ENCODE peak calls at places on chromosome 18, in six cellular contexts. T is kidney, D is ovary, G is colonic mucosa, Z is tibial artery, L is Peyer's patch. V is an unnamed sample. For H3K4me1, the result is how much of the 10 kb centered on the place peaks cover.

GRCh38 chr18:5467666-5468065 is 76.1 kb downstream of the EPB41L3 start:
- DNase-seq in T (no peak), D (no peak), G (no peak), Z (no peak), L (no peak), V (no peak)

GRCh38 chr18:50287028-50287440 is 458 bp downstream of the CXXC1 start:
- DNase-seq in T (peak), D (peak), G (peak), Z (no peak), L (no peak), V (no peak)

GRCh38 chr18:5413447-5413846 is 117.9 kb upstream of the ZBTB14 start:
- DNase-seq in T (no peak), D (no peak), G (no peak), Z (no peak), L (no peak), V (no peak)

GRCh38 chr18:4653418-4653817 is 198.3 kb upstream of the DLGAP1 start:
- DNase-seq in T (no peak), D (no peak), G (no peak), Z (no peak), L (no peak), V (no peak)

GRCh38 chr18:23837591-23837990 is 148.3 kb downstream of the LAMA3 start:
- DNase-seq in T (no peak), D (no peak), G (no peak), Z (peak), L (no peak), V (no peak)

GRCh38 chr18:44673256-44673950 is 7.3 kb upstream of the SETBP1 start:
- DNase-seq in T (no peak), D (no peak), G (no peak), Z (no peak), L (no peak), V (no peak)

GRCh38 chr18:70523035-70523797 is 234.4 kb downstream of the SOCS6 start:
- DNase-seq in T (no peak), D (no peak), G (no peak), Z (no peak), L (no peak), V (no peak)

GRCh38 chr18:11149441-11150270 is at the start of gene PIEZO2:
- DNase-seq in T (peak), D (peak), G (peak), Z (peak), L (peak), V (peak)

GRCh38 chr18:43001821-43002220 is 113.7 kb downstream of the RIT2 start:
- DNase-seq in T (no peak), D (no peak), G (no peak), Z (no peak), L (no peak), V (no peak)

GRCh38 chr18:45142868-45143267 is 462.2 kb downstream of the SETBP1 start:
- DNase-seq in T (no peak), D (no peak), G (no peak), Z (no peak), L (no peak), V (no peak)

GRCh38 chr18:77063256-77063655 is 69.3 kb downstream of the MBP start:
- DNase-seq in T (no peak), D (no peak), G (peak), Z (no peak), L (no peak), V (peak)
- H3K27ac ChIP-seq in T (peak), D (no peak), G (peak), Z (no peak), L (peak), V (peak)

GRCh38 chr18:79694895-79695213 is 15.3 kb downstream of the CTDP1 start:
- DNase-seq in T (no peak), D (no peak), G (no peak), Z (no peak), L (no peak), V (no peak)
- H3K4me1 ChIP-seq in T (under half), D (under half), G (under half), Z (under half), L (under half), V (under half)

GRCh38 chr18:37274988-37275590 is 290.5 kb downstream of the CELF4 start:
- DNase-seq in T (no peak), D (no peak), G (no peak), Z (no peak), L (no peak), V (no peak)

GRCh38 chr18:37274309-37274987 is 291.1 kb downstream of the CELF4 start:
- DNase-seq in T (no peak), D (no peak), G (no peak), Z (no peak), L (no peak), V (no peak)

GRCh38 chr18:37276111-37276510 is 289.5 kb downstream of the CELF4 start:
- DNase-seq in T (no peak), D (no peak), G (no peak), Z (no peak), L (no peak), V (no peak)

GRCh38 chr18:37280701-37281100 is 284.9 kb downstream of the CELF4 start:
- DNase-seq in T (no peak), D (no peak), G (no peak), Z (no peak), L (no peak), V (no peak)

GRCh38 chr18:37277753-37278152 is 287.8 kb downstream of the CELF4 start:
- DNase-seq in T (no peak), D (no peak), G (no peak), Z (no peak), L (no peak), V (no peak)
- H3K27ac ChIP-seq in T (no peak), D (no peak), G (no peak), Z (no peak), L (no peak), V (no peak)

DNA sequence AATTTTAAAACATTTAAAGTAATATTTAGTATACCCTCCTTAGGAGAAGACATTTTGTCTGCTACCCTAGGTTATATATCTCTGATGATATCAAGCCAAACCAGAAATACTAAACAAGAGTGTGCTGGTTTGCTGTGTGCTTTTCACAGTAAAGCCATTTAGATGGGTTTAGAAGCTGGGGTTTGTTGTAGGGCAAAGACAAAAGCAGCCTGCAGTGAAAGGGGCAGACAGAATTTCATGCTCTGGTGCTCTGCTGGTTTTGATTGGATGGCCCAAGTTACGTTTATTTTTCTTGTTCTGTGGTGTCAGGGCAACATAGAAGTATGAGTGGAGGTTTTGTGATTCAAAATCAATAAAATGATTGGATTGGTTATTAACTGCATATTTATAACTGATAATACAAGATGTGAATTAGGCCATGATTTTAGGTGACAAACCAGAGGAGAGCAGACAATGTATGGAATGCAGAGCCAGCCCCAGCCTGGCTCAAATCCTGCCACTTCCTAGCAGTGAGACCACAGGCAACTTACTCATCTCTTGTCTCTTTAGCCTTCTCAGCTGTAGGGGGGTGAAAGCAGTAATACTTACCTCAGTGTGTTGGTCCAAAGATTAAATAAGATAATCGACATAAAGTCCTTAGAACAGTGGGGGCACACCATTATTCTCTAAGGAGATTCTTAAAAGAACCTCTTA is 30.9 kb upstream of the IER3IP1 start:
- DNase-seq in T (no peak), D (no peak), G (no peak), Z (no peak), L (no peak), V (no peak)
- H3K4me1 ChIP-seq in T (under half), D (under half), G (under half), Z (under half), L (under half), V (under half)

GRCh38 chr18:22542400-22542835 is 124.7 kb upstream of the CTAGE1 start:
- DNase-seq in T (peak), D (peak), G (no peak), Z (peak), L (no peak), V (no peak)
- H3K27ac ChIP-seq in T (no peak), D (peak), G (no peak), Z (peak), L (no peak), V (no peak)

GRCh38 chr18:58264846-58265245 is 220.8 kb downstream of the NEDD4L start:
- DNase-seq in T (no peak), D (no peak), G (no peak), Z (no peak), L (no peak), V (no peak)
- H3K4me1 ChIP-seq in T (under half), D (under half), G (under half), Z (under half), L (under half), V (under half)

DNA sequence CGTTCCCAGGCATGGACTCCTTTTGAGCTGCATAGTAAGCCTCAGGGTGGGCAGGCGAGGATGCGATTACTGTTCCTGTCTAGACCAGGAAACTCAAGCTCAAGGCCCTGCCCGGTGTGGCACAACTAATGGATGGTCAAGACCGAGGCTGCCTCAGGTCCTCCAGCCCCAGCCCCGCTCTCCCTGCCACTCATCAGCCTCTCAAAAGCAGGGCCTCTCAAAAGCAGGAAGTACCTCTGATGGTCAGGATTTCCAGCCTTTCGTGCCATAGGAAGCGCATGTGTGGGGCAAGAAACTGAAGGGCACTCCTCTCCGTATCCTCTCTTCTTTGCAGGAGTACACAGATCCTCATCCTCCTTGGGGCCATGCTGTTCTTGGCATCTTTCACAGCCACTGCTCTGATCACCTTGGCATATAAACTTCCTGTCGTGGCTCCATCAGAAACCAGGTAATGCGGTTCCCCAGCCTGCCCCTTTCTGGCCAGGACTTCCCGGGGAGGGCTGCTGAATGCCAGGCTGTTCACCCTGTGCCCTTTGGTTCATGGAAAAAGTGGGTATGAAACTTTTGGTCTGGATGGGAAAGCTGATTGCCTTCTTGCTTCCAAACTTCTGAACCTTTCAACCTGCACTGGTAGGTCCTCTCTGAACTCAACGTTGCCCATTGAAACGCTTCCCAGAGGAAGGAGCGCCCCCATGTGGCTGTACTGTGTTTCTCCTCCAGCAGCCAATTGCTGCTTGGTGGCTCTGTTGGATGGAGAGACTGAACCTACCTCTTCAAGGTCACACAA is 82.8 kb upstream of the SEC11C start:
- DNase-seq in T (peak), D (peak), G (peak), Z (no peak), L (no peak), V (peak)
- H3K27ac ChIP-seq in T (no peak), D (no peak), G (no peak), Z (peak), L (no peak), V (no peak)

GRCh38 chr18:58845913-58846312 is 18.8 kb upstream of the ZNF532 start:
- DNase-seq in T (no peak), D (no peak), G (no peak), Z (no peak), L (no peak), V (no peak)
- H3K4me1 ChIP-seq in T (under half), D (under half), G (under half), Z (under half), L (under half), V (under half)

GRCh38 chr18:10051877-10052631 is 138.2 kb downstream of the VAPA start:
- DNase-seq in T (no peak), D (no peak), G (peak), Z (peak), L (no peak), V (peak)

GRCh38 chr18:10053861-10054260 is 140.0 kb downstream of the VAPA start:
- DNase-seq in T (no peak), D (no peak), G (no peak), Z (no peak), L (no peak), V (no peak)

GRCh38 chr18:10050956-10051355 is 137.1 kb downstream of the VAPA start:
- DNase-seq in T (no peak), D (no peak), G (no peak), Z (no peak), L (no peak), V (no peak)

GRCh38 chr18:10054366-10054765 is 140.6 kb downstream of the VAPA start:
- DNase-seq in T (no peak), D (peak), G (no peak), Z (no peak), L (no peak), V (no peak)

GRCh38 chr18:10052871-10053270 is 139.1 kb downstream of the VAPA start:
- DNase-seq in T (no peak), D (no peak), G (no peak), Z (no peak), L (no peak), V (no peak)
- H3K27ac ChIP-seq in T (no peak), D (no peak), G (no peak), Z (no peak), L (no peak), V (peak)

DNA sequence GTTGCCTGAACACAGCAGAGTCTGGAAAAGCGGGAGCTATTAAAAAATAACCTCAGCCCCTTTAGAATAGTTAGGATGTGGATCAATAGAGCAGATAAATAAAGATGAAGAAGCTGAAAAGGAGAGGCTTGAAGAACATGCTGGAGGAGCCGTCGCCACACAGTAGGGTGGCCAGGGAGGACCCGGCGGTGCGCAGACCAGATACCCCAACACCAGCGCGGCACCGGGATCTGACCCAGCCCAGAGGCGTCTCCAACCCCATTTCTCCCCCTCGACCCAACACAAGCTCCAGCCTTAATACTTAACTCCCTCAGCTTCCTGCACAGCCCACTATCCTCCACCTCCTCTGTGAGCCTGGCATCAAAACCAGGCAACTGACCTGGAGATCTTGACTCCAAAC is 16.0 kb downstream of the CYB5A start:
- DNase-seq in T (no peak), D (no peak), G (no peak), Z (no peak), L (no peak), V (no peak)
- H3K4me1 ChIP-seq in T (under half), D (under half), G (under half), Z (under half), L (under half), V (under half)